ENCODE peak calls at places on chromosomes 3 and 15, in nine cellular contexts. I is GM03348; L is NCI-H774; E is WTC11; B is NCI-H1436; A is A172; M is stimulated activated CD4-positive, alpha-beta T cell treated with anti-CD3 and anti-CD28 coated beads, Interleukin-4, amount 100 ng/mL, for 24 hours; P is fibroblast of the conjunctiva; H is amniotic stem cell. S is an unnamed sample.

GRCh38 chr15:41897327-41897726 is 3.5 kb upstream of the SPTBN5 start:
- DNase-seq in M (no peak), I (no peak), L (no peak), A (no peak), H (no peak), E (no peak), P (no peak), B (no peak), S (no peak)

GRCh38 chr15:73965730-73966103 is 26.4 kb downstream of the STOML1 start:
- DNase-seq in I (no peak), A (no peak), L (no peak), H (no peak), B (no peak), M (peak), P (no peak), E (no peak), S (no peak)

GRCh38 chr3:101865751-101866509 is 16.6 kb downstream of the NFKBIZ start:
- DNase-seq in P (no peak), H (no peak), L (no peak), E (peak), A (no peak), B (no peak), I (no peak), M (no peak), S (no peak)

GRCh38 chr3:155282416-155283091 is 10.9 kb downstream of the STRIT1 start:
- DNase-seq in I (peak), L (no peak), H (peak), B (no peak), A (no peak), M (no peak), P (peak), E (no peak), S (no peak)

GRCh38 chr3:187017511-187018230 is 87.3 kb downstream of the ST6GAL1 start:
- DNase-seq in H (no peak), E (no peak), L (no peak), I (no peak), B (no peak), P (no peak), M (no peak), A (no peak), S (no peak)

GRCh38 chr3:11391930-11392688 is 119.9 kb downstream of the ATG7 start:
- DNase-seq in I (peak), B (no peak), M (no peak), P (no peak), L (no peak), H (peak), A (peak), E (no peak), S (no peak)

GRCh38 chr15:95669146-95669922 is 661.2 kb upstream of the NR2F2 start:
- DNase-seq in E (peak), P (peak), L (no peak), M (no peak), B (no peak), A (peak), I (peak), H (no peak), S (no peak)

GRCh38 chr3:7720649-7721048 is 781.0 kb upstream of the LMCD1 start:
- DNase-seq in I (no peak), H (no peak), L (no peak), B (no peak), M (no peak), A (no peak), P (no peak), E (no peak), S (no peak)

GRCh38 chr3:31729573-31729972 is 196.8 kb downstream of the STT3B start:
- DNase-seq in H (no peak), E (no peak), P (no peak), L (no peak), A (peak), I (no peak), M (no peak), B (no peak), S (no peak)

GRCh38 chr3:173748140-173748539 is 350.6 kb downstream of the NLGN1 start:
- DNase-seq in L (no peak), A (no peak), M (no peak), E (no peak), B (no peak), P (no peak), I (no peak), H (no peak), S (no peak)

GRCh38 chr3:64158334-64158733 is 66.9 kb downstream of the PRICKLE2 start:
- DNase-seq in H (no peak), L (no peak), B (no peak), I (no peak), M (no peak), P (peak), E (no peak), A (no peak), S (no peak)

GRCh38 chr3:95815828-95816227 is 998.6 kb upstream of the EPHA6 start:
- DNase-seq in E (no peak), M (no peak), B (no peak), A (peak), L (no peak), H (no peak), P (no peak), I (no peak), S (no peak)

GRCh38 chr3:140203510-140203909 is 268.5 kb downstream of the CLSTN2 start:
- DNase-seq in L (peak), H (no peak), P (no peak), A (peak), I (no peak), E (no peak), B (peak), M (no peak), S (no peak)

GRCh38 chr3:137947120-137947519 is 62.8 kb upstream of the CLDN18 start:
- DNase-seq in A (no peak), H (no peak), L (no peak), B (no peak), P (no peak), I (no peak), E (no peak), M (no peak), S (no peak)

GRCh38 chr15:89963301-89964288 is 37.5 kb upstream of the ZNF710 start:
- DNase-seq in M (no peak), L (no peak), P (no peak), B (no peak), H (no peak), I (no peak), E (no peak), A (no peak), S (no peak)

GRCh38 chr3:31226331-31226730 is 306.4 kb upstream of the STT3B start:
- DNase-seq in P (no peak), L (no peak), A (no peak), M (no peak), B (no peak), H (no peak), I (no peak), E (no peak), S (no peak)

GRCh38 chr3:34005886-34006285 is 207.5 kb downstream of the PDCD6IP start:
- DNase-seq in M (no peak), L (no peak), I (peak), P (no peak), A (peak), E (no peak), B (no peak), H (peak), S (no peak)

GRCh38 chr3:186782542-186783069 is 771 bp upstream of the EIF4A2 start:
- DNase-seq in L (no peak), I (no peak), E (no peak), A (peak), P (no peak), H (no peak), M (no peak), B (no peak), S (no peak)

S was measured in hypothalamus.